ENCODE peak calls at places on chromosome 10, in four cellular contexts. One of them, this sample, is unnamed.

GRCh38 chr10:30348378-30348776 is 701 bp downstream of the MTPAP start:
- DNase-seq in fibroblast of lung: no peak
- DNase-seq in AG10803: no peak
- DNase-seq in HCT116: no peak
- DNase-seq in this sample: no peak

GRCh38 chr10:127148066-127148932 is 48.1 kb downstream of the INSYN2A start:
- DNase-seq in AG10803: peak; percentile 83
- DNase-seq in HCT116: peak; percentile 80
- DNase-seq in fibroblast of lung: peak; percentile 91
- DNase-seq in this sample: peak; percentile 91

GRCh38 chr10:22294694-22295093 is 21.5 kb upstream of the COMMD3 start:
- DNase-seq in AG10803: no peak
- DNase-seq in fibroblast of lung: no peak
- DNase-seq in HCT116: no peak
- DNase-seq in this sample: no peak

GRCh38 chr10:14215601-14216000 is 115.1 kb downstream of the FRMD4A start:
- DNase-seq in HCT116: no peak
- DNase-seq in AG10803: no peak
- DNase-seq in fibroblast of lung: no peak
- DNase-seq in this sample: no peak

GRCh38 chr10:17673517-17674051 is 29.6 kb downstream of the STAM start:
- DNase-seq in AG10803: peak; percentile 90
- DNase-seq in HCT116: peak; percentile 73
- DNase-seq in fibroblast of lung: peak; percentile 98
- DNase-seq in this sample: peak; percentile 93

GRCh38 chr10:69696073-69696731 is 66.2 kb downstream of the FAM241B start:
- DNase-seq in HCT116: peak; percentile 69
- DNase-seq in AG10803: peak; percentile 87
- DNase-seq in fibroblast of lung: peak; percentile 91
- DNase-seq in this sample: peak; percentile 92

GRCh38 chr10:92407305-92408016 is 116.5 kb downstream of the MARCHF5 start:
- DNase-seq in HCT116: no peak
- DNase-seq in fibroblast of lung: no peak
- DNase-seq in AG10803: no peak
- DNase-seq in this sample: no peak

GRCh38 chr10:110852897-110853296 is 18.8 kb upstream of the PDCD4 start:
- DNase-seq in fibroblast of lung: no peak
- DNase-seq in HCT116: no peak
- DNase-seq in AG10803: no peak
- DNase-seq in this sample: no peak

GRCh38 chr10:102163342-102163989 is 11.3 kb downstream of the NOLC1 start:
- DNase-seq in HCT116: no peak
- DNase-seq in fibroblast of lung: no peak
- DNase-seq in AG10803: no peak
- DNase-seq in this sample: no peak

GRCh38 chr10:102154466-102155116 is 2.4 kb downstream of the NOLC1 start:
- DNase-seq in HCT116: no peak
- DNase-seq in AG10803: no peak
- DNase-seq in fibroblast of lung: no peak
- DNase-seq in this sample: no peak

GRCh38 chr10:102159051-102159597 is 6.9 kb downstream of the NOLC1 start:
- DNase-seq in AG10803: peak; percentile 33
- DNase-seq in HCT116: no peak
- DNase-seq in fibroblast of lung: peak; percentile 39
- DNase-seq in this sample: peak; percentile 58

GRCh38 chr10:102157224-102157623 is 5.0 kb downstream of the NOLC1 start:
- DNase-seq in AG10803: no peak
- DNase-seq in fibroblast of lung: no peak
- DNase-seq in HCT116: no peak
- DNase-seq in this sample: no peak

DNA sequence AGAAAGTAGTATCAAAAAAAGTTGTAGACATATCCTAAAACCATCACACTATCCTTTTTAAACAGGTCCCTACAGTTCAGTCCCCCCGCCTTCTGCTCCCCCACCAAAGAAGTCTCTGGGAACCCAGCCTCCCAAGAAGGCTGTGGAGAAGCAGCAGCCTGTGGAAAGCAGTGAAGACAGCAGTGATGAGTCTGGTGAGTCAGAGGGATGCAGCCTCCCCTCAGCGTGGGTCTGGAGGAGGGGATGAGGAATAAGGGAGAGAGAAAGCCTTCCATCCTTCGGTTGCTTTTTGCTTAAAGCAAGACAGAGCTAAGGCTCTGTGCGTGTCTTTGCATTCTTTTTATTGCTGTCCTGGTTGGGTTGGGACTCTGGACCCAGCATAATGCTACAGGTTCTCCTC is 7.6 kb downstream of the NOLC1 start:
- DNase-seq in HCT116: no peak
- DNase-seq in AG10803: no peak
- DNase-seq in fibroblast of lung: no peak
- DNase-seq in this sample: no peak
- H3K4me3 ChIP-seq in HCT116: no peak overlapping the region
- H3K4me3 ChIP-seq in AG10803: no peak overlapping the region
- H3K4me3 ChIP-seq in fibroblast of lung: no peak overlapping the region
- H3K4me3 ChIP-seq in this sample: no peak overlapping the region

GRCh38 chr10:104638861-104639594 is 2.1 kb upstream of the SORCS3 start:
- DNase-seq in fibroblast of lung: no peak
- DNase-seq in AG10803: no peak
- DNase-seq in HCT116: no peak
- DNase-seq in this sample: no peak
- H3K4me3 ChIP-seq in fibroblast of lung: no peak overlapping the region
- H3K4me3 ChIP-seq in AG10803: no peak overlapping the region
- H3K4me3 ChIP-seq in HCT116: no peak overlapping the region
- H3K4me3 ChIP-seq in this sample: no peak overlapping the region

DNA sequence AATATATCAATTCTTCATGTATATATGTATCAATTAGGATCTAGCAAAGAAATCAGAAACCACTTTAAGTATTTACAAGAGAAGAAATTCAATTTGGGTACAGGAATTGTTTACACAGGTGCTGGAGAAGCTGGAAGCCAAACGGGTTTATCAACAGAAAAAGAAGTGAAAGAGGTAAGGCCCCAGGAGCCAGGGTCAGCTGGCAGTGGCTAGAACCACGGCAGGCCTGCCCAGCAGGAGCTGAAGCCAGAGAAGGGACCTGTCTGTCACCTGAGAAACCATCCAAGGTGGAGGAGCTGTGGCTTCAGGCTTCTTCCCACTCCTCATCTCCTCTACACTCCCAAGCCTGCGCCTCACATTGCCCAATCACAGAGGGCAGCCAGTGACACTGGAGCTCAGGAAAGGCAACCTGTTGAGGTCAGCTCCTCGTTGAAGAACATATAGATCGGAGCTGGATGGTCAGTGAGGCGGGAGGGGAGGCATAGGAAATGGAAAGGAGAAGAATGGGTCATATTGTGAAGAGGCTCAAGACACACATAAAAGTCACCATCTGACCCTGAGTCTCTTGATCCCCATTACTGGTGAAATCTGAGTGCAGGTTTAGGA is 182.6 kb downstream of the REEP3 start:
- DNase-seq in AG10803: no peak
- DNase-seq in fibroblast of lung: no peak
- DNase-seq in HCT116: no peak
- DNase-seq in this sample: no peak
- H3K4me3 ChIP-seq in AG10803: no peak overlapping the region
- H3K4me3 ChIP-seq in fibroblast of lung: no peak overlapping the region
- H3K4me3 ChIP-seq in HCT116: no peak overlapping the region
- H3K4me3 ChIP-seq in this sample: no peak overlapping the region

DNA sequence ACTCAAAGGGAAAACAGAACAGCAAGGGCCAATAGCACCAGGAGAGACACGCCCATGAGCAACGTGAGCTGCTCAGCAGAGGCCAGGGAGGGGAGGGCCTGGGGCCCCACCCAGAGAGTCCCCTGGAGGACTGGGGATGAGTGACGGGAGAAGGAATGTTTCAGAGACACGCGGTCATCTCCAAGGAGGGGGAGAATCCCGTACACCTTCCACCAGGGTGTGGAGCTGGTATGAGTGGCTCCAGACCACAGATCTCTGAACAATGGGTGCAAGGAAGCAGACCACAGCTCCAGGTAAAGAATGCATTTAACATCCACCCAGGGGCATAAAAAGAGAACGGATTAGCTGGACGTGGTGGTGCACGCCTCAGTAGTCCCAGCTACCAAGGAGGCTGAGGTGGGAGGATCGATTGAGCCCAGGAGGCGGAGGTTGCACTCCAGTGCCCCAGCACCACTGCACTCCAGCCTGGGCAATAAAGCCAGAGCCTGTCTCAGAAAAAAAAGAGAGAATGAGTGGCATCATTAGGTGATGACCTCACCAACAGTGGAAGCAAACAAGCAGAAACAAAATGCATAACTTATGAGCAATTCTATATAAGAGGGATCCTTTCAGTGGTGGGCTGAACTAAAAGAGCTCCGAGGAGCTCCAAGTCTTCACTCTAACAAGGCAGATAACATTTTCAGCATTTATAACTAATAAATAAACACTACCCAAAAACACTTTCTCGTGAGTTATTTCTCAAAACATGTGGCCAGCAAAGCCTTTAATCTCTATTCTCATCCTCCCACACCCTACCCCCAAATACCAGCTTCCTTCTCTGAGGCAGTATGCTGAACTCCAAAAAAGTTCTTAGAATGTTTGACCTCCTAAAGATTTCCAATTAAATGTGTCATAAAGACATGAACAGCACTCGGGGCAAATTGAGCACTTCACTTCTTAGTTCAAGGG is 12.5 kb downstream of the PSAP start:
- DNase-seq in AG10803: peak; percentile 53
- DNase-seq in HCT116: no peak
- DNase-seq in fibroblast of lung: peak; percentile 60
- DNase-seq in this sample: peak; percentile 29
- H3K4me3 ChIP-seq in AG10803: no peak overlapping the region
- H3K4me3 ChIP-seq in HCT116: no peak overlapping the region
- H3K4me3 ChIP-seq in fibroblast of lung: no peak overlapping the region
- H3K4me3 ChIP-seq in this sample: no peak overlapping the region

DNA sequence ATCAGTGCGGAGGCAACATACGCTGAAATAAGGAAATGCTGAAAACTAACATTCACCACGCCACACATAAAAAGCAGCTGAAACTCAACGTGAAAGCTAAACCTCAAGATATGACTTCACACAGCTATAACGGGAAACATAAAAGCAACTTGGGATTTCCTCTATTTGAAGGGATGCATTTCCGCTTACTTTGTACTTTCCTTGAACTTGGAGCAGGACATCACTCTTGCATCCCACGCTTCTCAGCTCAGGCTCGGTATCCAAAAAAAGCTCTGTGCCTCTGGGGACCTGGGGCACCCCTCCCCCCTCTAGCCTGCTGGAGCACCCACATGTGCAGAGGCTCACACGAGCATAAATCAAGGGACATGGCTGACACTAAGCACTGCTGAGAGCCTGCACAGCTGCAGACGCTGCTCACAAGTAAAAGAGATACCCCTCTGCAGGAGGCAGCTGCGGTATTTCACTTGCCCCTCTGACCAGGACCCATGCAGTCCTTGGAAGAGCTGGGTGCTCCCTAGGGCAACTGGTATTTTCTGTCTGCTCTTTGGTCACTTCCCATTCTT is 34.2 kb downstream of the PARD3 start:
- DNase-seq in HCT116: no peak
- DNase-seq in AG10803: peak; percentile 13
- DNase-seq in fibroblast of lung: peak; percentile 59
- DNase-seq in this sample: peak; percentile 40
- H3K4me3 ChIP-seq in HCT116: no peak overlapping the region
- H3K4me3 ChIP-seq in AG10803: no peak overlapping the region
- H3K4me3 ChIP-seq in fibroblast of lung: peak overlapping the region; percentile 23
- H3K4me3 ChIP-seq in this sample: peak overlapping the region; percentile 41

GRCh38 chr10:33125522-33125921 is 167.5 kb upstream of the ITGB1 start:
- DNase-seq in fibroblast of lung: peak; percentile 39
- DNase-seq in AG10803: no peak
- DNase-seq in HCT116: no peak
- DNase-seq in this sample: no peak
- H3K4me3 ChIP-seq in fibroblast of lung: no peak overlapping the region
- H3K4me3 ChIP-seq in AG10803: no peak overlapping the region
- H3K4me3 ChIP-seq in HCT116: no peak overlapping the region
- H3K4me3 ChIP-seq in this sample: no peak overlapping the region

GRCh38 chr10:133087045-133087678 is 562 bp upstream of the ADGRA1 start:
- DNase-seq in AG10803: no peak
- DNase-seq in HCT116: no peak
- DNase-seq in fibroblast of lung: no peak
- DNase-seq in this sample: no peak
- H3K4me3 ChIP-seq in AG10803: no peak overlapping the region
- H3K4me3 ChIP-seq in HCT116: no peak overlapping the region
- H3K4me3 ChIP-seq in fibroblast of lung: no peak overlapping the region
- H3K4me3 ChIP-seq in this sample: no peak overlapping the region

GRCh38 chr10:61626209-61626608 is 36.5 kb upstream of the CABCOCO1 start:
- DNase-seq in fibroblast of lung: no peak
- DNase-seq in AG10803: no peak
- DNase-seq in HCT116: no peak
- DNase-seq in this sample: no peak

GRCh38 chr10:61628875-61629513 is 33.7 kb upstream of the CABCOCO1 start:
- DNase-seq in fibroblast of lung: peak; percentile 97
- DNase-seq in HCT116: no peak
- DNase-seq in AG10803: peak; percentile 96
- DNase-seq in this sample: peak; percentile 84

GRCh38 chr10:61629594-61629993 is 33.1 kb upstream of the CABCOCO1 start:
- DNase-seq in AG10803: no peak
- DNase-seq in fibroblast of lung: no peak
- DNase-seq in HCT116: no peak
- DNase-seq in this sample: no peak

GRCh38 chr10:61627266-61627665 is 35.5 kb upstream of the CABCOCO1 start:
- DNase-seq in AG10803: peak; percentile 53
- DNase-seq in HCT116: no peak
- DNase-seq in fibroblast of lung: peak; percentile 73
- DNase-seq in this sample: no peak

DNA sequence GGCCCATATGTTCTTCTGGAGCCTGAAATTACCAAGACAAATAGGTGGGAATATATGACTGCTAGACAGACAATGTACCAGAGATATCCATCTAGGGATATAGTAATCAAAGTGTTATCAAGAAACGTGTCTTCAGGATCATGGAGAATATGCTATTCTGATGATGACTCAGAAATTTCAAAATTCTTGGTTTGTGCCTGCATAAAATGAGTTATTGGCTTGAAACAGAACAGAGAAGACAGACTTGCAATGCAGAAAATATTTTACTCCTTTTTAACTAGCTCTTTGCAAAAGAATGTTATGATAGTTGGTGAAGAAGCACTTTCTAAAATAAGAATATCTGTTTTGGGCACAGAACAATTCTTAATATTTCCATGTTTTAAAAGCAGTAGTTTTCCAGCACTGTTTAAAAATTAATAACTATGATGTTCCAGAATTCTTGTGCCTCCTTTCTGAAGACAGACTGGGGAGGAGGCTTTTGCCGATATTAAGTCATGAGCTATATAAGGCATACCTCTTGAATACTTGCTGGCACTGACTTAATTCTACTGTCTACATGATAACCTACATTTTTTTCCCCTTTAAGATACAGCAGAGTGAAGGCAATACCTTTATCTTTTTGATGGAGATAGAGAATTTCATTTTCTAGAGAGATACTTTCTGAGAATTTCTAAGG is 34.4 kb upstream of the CABCOCO1 start:
- DNase-seq in fibroblast of lung: peak; percentile 81
- DNase-seq in HCT116: no peak
- DNase-seq in AG10803: peak; percentile 73
- DNase-seq in this sample: no peak
- H3K4me3 ChIP-seq in fibroblast of lung: no peak overlapping the region
- H3K4me3 ChIP-seq in HCT116: no peak overlapping the region
- H3K4me3 ChIP-seq in AG10803: no peak overlapping the region
- H3K4me3 ChIP-seq in this sample: no peak overlapping the region